ENCODE peak calls at places on chromosomes 12 and 14, in five cellular contexts. One of them, this sample, is unnamed.

GRCh38 chr12:129753596-129753995 is 150.2 kb downstream of the TMEM132D start:
- DNase-seq in fibroblast of the conjunctiva: no peak
- DNase-seq in fibroblast of pulmonary artery: peak
- DNase-seq in endothelial cell: no peak
- DNase-seq in A549: no peak
- DNase-seq in this sample: no peak

GRCh38 chr12:26770239-26771070 is 62.5 kb downstream of the ITPR2 start:
- DNase-seq in fibroblast of the conjunctiva: no peak
- DNase-seq in fibroblast of pulmonary artery: no peak
- DNase-seq in endothelial cell: no peak
- DNase-seq in A549: no peak
- DNase-seq in this sample: no peak

GRCh38 chr14:98189521-98189920 is 1082.5 kb downstream of the BCL11B start:
- DNase-seq in fibroblast of the conjunctiva: no peak
- DNase-seq in fibroblast of pulmonary artery: no peak
- DNase-seq in endothelial cell: no peak
- DNase-seq in A549: no peak
- DNase-seq in this sample: no peak

GRCh38 chr12:49089831-49090773 is 4.5 kb downstream of the DHH start:
- DNase-seq in fibroblast of the conjunctiva: no peak
- DNase-seq in fibroblast of pulmonary artery: peak
- DNase-seq in endothelial cell: peak
- DNase-seq in A549: no peak
- DNase-seq in this sample: no peak

GRCh38 chr14:33432407-33433023 is 493.8 kb downstream of the NPAS3 start:
- DNase-seq in fibroblast of the conjunctiva: peak
- DNase-seq in fibroblast of pulmonary artery: peak
- DNase-seq in endothelial cell: peak
- DNase-seq in A549: peak
- DNase-seq in this sample: no peak

GRCh38 chr12:27207626-27208413 is 36.3 kb upstream of the STK38L start:
- DNase-seq in fibroblast of the conjunctiva: no peak
- DNase-seq in fibroblast of pulmonary artery: no peak
- DNase-seq in endothelial cell: no peak
- DNase-seq in A549: no peak
- DNase-seq in this sample: no peak

GRCh38 chr12:26372856-26373255 is 177.5 kb downstream of the SSPN start:
- DNase-seq in fibroblast of the conjunctiva: no peak
- DNase-seq in fibroblast of pulmonary artery: no peak
- DNase-seq in endothelial cell: no peak
- DNase-seq in A549: no peak
- DNase-seq in this sample: no peak

GRCh38 chr14:29320261-29320660 is 553.7 kb downstream of the FOXG1 start:
- DNase-seq in fibroblast of the conjunctiva: no peak
- DNase-seq in fibroblast of pulmonary artery: peak
- DNase-seq in endothelial cell: no peak
- DNase-seq in A549: no peak
- DNase-seq in this sample: no peak

GRCh38 chr14:103549361-103550311 is 12.8 kb downstream of the BAG5 start:
- DNase-seq in fibroblast of the conjunctiva: no peak
- DNase-seq in fibroblast of pulmonary artery: no peak
- DNase-seq in endothelial cell: no peak
- DNase-seq in A549: no peak
- DNase-seq in this sample: peak

GRCh38 chr12:110590806-110591326 is 7.7 kb upstream of the PPTC7 start:
- DNase-seq in fibroblast of the conjunctiva: peak
- DNase-seq in fibroblast of pulmonary artery: peak
- DNase-seq in endothelial cell: no peak
- DNase-seq in A549: no peak
- DNase-seq in this sample: no peak

GRCh38 chr14:74704656-74705055 is 8.2 kb downstream of the AREL1 start:
- DNase-seq in fibroblast of the conjunctiva: no peak
- DNase-seq in fibroblast of pulmonary artery: no peak
- DNase-seq in endothelial cell: no peak
- DNase-seq in A549: no peak
- DNase-seq in this sample: no peak

GRCh38 chr12:56105503-56105902 is 1.1 kb downstream of the PA2G4 start:
- DNase-seq in fibroblast of the conjunctiva: no peak
- DNase-seq in fibroblast of pulmonary artery: no peak
- DNase-seq in endothelial cell: no peak
- DNase-seq in A549: no peak
- DNase-seq in this sample: no peak

GRCh38 chr14:22532345-22533056 is 56.5 kb downstream of the DAD1 start:
- DNase-seq in fibroblast of the conjunctiva: no peak
- DNase-seq in fibroblast of pulmonary artery: peak
- DNase-seq in endothelial cell: no peak
- DNase-seq in A549: no peak
- DNase-seq in this sample: no peak

GRCh38 chr12:108122644-108123043 is 6.4 kb upstream of the WSCD2 start:
- DNase-seq in fibroblast of the conjunctiva: no peak
- DNase-seq in fibroblast of pulmonary artery: no peak
- DNase-seq in endothelial cell: no peak
- DNase-seq in A549: no peak
- DNase-seq in this sample: no peak

GRCh38 chr14:101072945-101073597 is 169.5 kb upstream of the RTL1 start:
- DNase-seq in fibroblast of the conjunctiva: peak
- DNase-seq in fibroblast of pulmonary artery: peak
- DNase-seq in endothelial cell: peak
- DNase-seq in A549: peak
- DNase-seq in this sample: no peak

GRCh38 chr12:68290126-68290525 is 36.7 kb upstream of the IL22 start:
- DNase-seq in fibroblast of the conjunctiva: no peak
- DNase-seq in fibroblast of pulmonary artery: no peak
- DNase-seq in endothelial cell: no peak
- DNase-seq in A549: no peak
- DNase-seq in this sample: no peak

GRCh38 chr14:31962920-31963319 is 114.2 kb upstream of the ARHGAP5 start:
- DNase-seq in fibroblast of the conjunctiva: no peak
- DNase-seq in fibroblast of pulmonary artery: no peak
- DNase-seq in endothelial cell: no peak
- DNase-seq in A549: no peak
- DNase-seq in this sample: no peak

GRCh38 chr14:104795781-104796681 is 483 bp upstream of the AKT1 start:
- DNase-seq in fibroblast of the conjunctiva: no peak
- DNase-seq in fibroblast of pulmonary artery: peak
- DNase-seq in endothelial cell: peak
- DNase-seq in A549: peak
- DNase-seq in this sample: no peak

GRCh38 chr14:24513009-24513408 is 4.9 kb upstream of the CMA1 start:
- DNase-seq in fibroblast of the conjunctiva: no peak
- DNase-seq in fibroblast of pulmonary artery: peak
- DNase-seq in endothelial cell: peak
- DNase-seq in A549: no peak
- DNase-seq in this sample: no peak

GRCh38 chr14:100724061-100724460 is 2.6 kb upstream of the DLK1 start:
- DNase-seq in fibroblast of the conjunctiva: no peak
- DNase-seq in fibroblast of pulmonary artery: no peak
- DNase-seq in endothelial cell: no peak
- DNase-seq in A549: no peak
- DNase-seq in this sample: no peak

GRCh38 chr14:55604900-55605418 is 25.0 kb downstream of the KTN1 start:
- DNase-seq in fibroblast of the conjunctiva: no peak
- DNase-seq in fibroblast of pulmonary artery: no peak
- DNase-seq in endothelial cell: no peak
- DNase-seq in A549: no peak
- DNase-seq in this sample: no peak

GRCh38 chr12:45575417-45575816 is 154.1 kb upstream of the ARID2 start:
- DNase-seq in fibroblast of the conjunctiva: no peak
- DNase-seq in fibroblast of pulmonary artery: no peak
- DNase-seq in endothelial cell: no peak
- DNase-seq in A549: no peak
- DNase-seq in this sample: no peak

GRCh38 chr14:66493750-66494149 is 7.6 kb downstream of the CCDC196 start:
- DNase-seq in fibroblast of the conjunctiva: no peak
- DNase-seq in fibroblast of pulmonary artery: no peak
- DNase-seq in endothelial cell: no peak
- DNase-seq in A549: no peak
- DNase-seq in this sample: no peak

GRCh38 chr14:61438497-61438859 is 117.1 kb downstream of the PRKCH start:
- DNase-seq in fibroblast of the conjunctiva: no peak
- DNase-seq in fibroblast of pulmonary artery: no peak
- DNase-seq in endothelial cell: no peak
- DNase-seq in A549: peak
- DNase-seq in this sample: no peak

GRCh38 chr12:43057561-43057960 is 468.0 kb upstream of the PRICKLE1 start:
- DNase-seq in fibroblast of the conjunctiva: peak
- DNase-seq in fibroblast of pulmonary artery: peak
- DNase-seq in endothelial cell: no peak
- DNase-seq in A549: no peak
- DNase-seq in this sample: no peak

GRCh38 chr14:69701857-69702256 is 65.1 kb upstream of the SRSF5 start:
- DNase-seq in fibroblast of the conjunctiva: no peak
- DNase-seq in fibroblast of pulmonary artery: no peak
- DNase-seq in endothelial cell: no peak
- DNase-seq in A549: no peak
- DNase-seq in this sample: no peak

GRCh38 chr12:64080319-64081008 is 141.6 kb downstream of the KICS2 start:
- DNase-seq in fibroblast of the conjunctiva: no peak
- DNase-seq in fibroblast of pulmonary artery: no peak
- DNase-seq in endothelial cell: no peak
- DNase-seq in A549: no peak
- DNase-seq in this sample: no peak

GRCh38 chr12:32595251-32595650 is 83.8 kb upstream of the DNM1L start:
- DNase-seq in fibroblast of the conjunctiva: no peak
- DNase-seq in fibroblast of pulmonary artery: peak
- DNase-seq in endothelial cell: no peak
- DNase-seq in A549: no peak
- DNase-seq in this sample: no peak

GRCh38 chr12:89299951-89300350 is 52.4 kb downstream of the DUSP6 start:
- DNase-seq in fibroblast of the conjunctiva: no peak
- DNase-seq in fibroblast of pulmonary artery: no peak
- DNase-seq in endothelial cell: no peak
- DNase-seq in A549: no peak
- DNase-seq in this sample: no peak

GRCh38 chr14:93044116-93044515 is 71.6 kb downstream of the ITPK1 start:
- DNase-seq in fibroblast of the conjunctiva: no peak
- DNase-seq in fibroblast of pulmonary artery: no peak
- DNase-seq in endothelial cell: no peak
- DNase-seq in A549: no peak
- DNase-seq in this sample: no peak

GRCh38 chr12:107986183-107986582 is 142.9 kb upstream of the WSCD2 start:
- DNase-seq in fibroblast of the conjunctiva: no peak
- DNase-seq in fibroblast of pulmonary artery: no peak
- DNase-seq in endothelial cell: no peak
- DNase-seq in A549: no peak
- DNase-seq in this sample: no peak

GRCh38 chr14:73241481-73242165 is 4.3 kb downstream of the PAPLN start:
- DNase-seq in fibroblast of the conjunctiva: no peak
- DNase-seq in fibroblast of pulmonary artery: no peak
- DNase-seq in endothelial cell: no peak
- DNase-seq in A549: no peak
- DNase-seq in this sample: no peak

GRCh38 chr12:3869860-3870259 is 3.3 kb downstream of the PARP11 start:
- DNase-seq in fibroblast of the conjunctiva: no peak
- DNase-seq in fibroblast of pulmonary artery: no peak
- DNase-seq in endothelial cell: no peak
- DNase-seq in A549: no peak
- DNase-seq in this sample: no peak

GRCh38 chr14:47948981-47949380 is 273.6 kb upstream of the MDGA2 start:
- DNase-seq in fibroblast of the conjunctiva: no peak
- DNase-seq in fibroblast of pulmonary artery: no peak
- DNase-seq in endothelial cell: no peak
- DNase-seq in A549: no peak
- DNase-seq in this sample: no peak

GRCh38 chr14:51603495-51603894 is 48.2 kb upstream of the FRMD6 start:
- DNase-seq in fibroblast of the conjunctiva: no peak
- DNase-seq in fibroblast of pulmonary artery: peak
- DNase-seq in endothelial cell: no peak
- DNase-seq in A549: no peak
- DNase-seq in this sample: no peak